ENCODE peak calls at places on chromosomes 13 and 19, in six cellular contexts. D is stimulated activated CD4-positive, alpha-beta T cell treated with anti-CD3 and anti-CD28 coated beads, Interleukin-15, amount 100 ng/mL, for 1 hour; Z is T-helper 2 cell; O is cardiac septum; U is SK-N-SH; M is stimulated activated effector memory CD8-positive, alpha-beta T cell treated with anti-CD3 and anti-CD28 coated beads, Interleukin-12 subunit alpha, Interleukin-12 subunit beta, amount 100 ng/mL, for 72 hours. G is an unnamed sample.
A peak's percentile ranks its signal among the peaks of the same experiment; 100 is the strongest.

GRCh38 chr19:3387645-3388589 is 21.5 kb downstream of the NFIC start:
- DNase-seq in D (no peak), Z (no peak), O (peak; percentile 89), U (peak; percentile 98), M (no peak), G (peak; percentile 55)

GRCh38 chr13:44231786-44232516 is 141.7 kb upstream of the SERP2 start:
- DNase-seq in D (no peak), Z (no peak), O (no peak), U (no peak), M (no peak), G (no peak)

GRCh38 chr19:38424272-38424671 is 1.7 kb downstream of the RASGRP4 start:
- DNase-seq in D (no peak), Z (no peak), O (no peak), U (no peak), M (no peak), G (no peak)

GRCh38 chr19:33292595-33293254 is 9.6 kb downstream of the CEBPA start:
- DNase-seq in D (no peak), Z (no peak), O (no peak), U (no peak), M (no peak), G (no peak)

GRCh38 chr19:35063940-35064818 is 22.7 kb downstream of the HPN start:
- DNase-seq in D (no peak), Z (no peak), O (no peak), U (no peak), M (no peak), G (no peak)

GRCh38 chr13:64928704-64929499 is 2301.2 kb downstream of the PCDH9 start:
- DNase-seq in D (no peak), Z (no peak), O (no peak), U (no peak), M (no peak), G (no peak)

GRCh38 chr19:1961545-1961878 is 20.5 kb downstream of the CSNK1G2 start:
- DNase-seq in D (no peak), Z (no peak), O (no peak), U (no peak), M (no peak), G (no peak)

GRCh38 chr13:26480246-26480855 is 77.1 kb upstream of the WASF3 start:
- DNase-seq in D (no peak), Z (no peak), O (peak; percentile 31), U (no peak), M (no peak), G (no peak)

GRCh38 chr13:52348081-52348480 is 57.9 kb downstream of the THSD1 start:
- DNase-seq in D (no peak), Z (no peak), O (no peak), U (no peak), M (no peak), G (no peak)

GRCh38 chr13:71320452-71320851 is 546.6 kb downstream of the DACH1 start:
- DNase-seq in D (no peak), Z (no peak), O (no peak), U (no peak), M (no peak), G (no peak)

GRCh38 chr19:29404015-29404414 is 121.8 kb upstream of the VSTM2B start:
- DNase-seq in D (no peak), Z (no peak), O (no peak), U (no peak), M (no peak), G (no peak)

GRCh38 chr19:12195501-12195860 is 32.6 kb downstream of the ZNF136 start:
- DNase-seq in D (no peak), Z (no peak), O (no peak), U (no peak), M (no peak), G (no peak)

GRCh38 chr13:30113531-30113930 is 193.8 kb downstream of the KATNAL1 start:
- DNase-seq in D (no peak), Z (no peak), O (no peak), U (no peak), M (no peak), G (no peak)

GRCh38 chr13:67094952-67095351 is 135.2 kb downstream of the PCDH9 start:
- DNase-seq in D (no peak), Z (no peak), O (no peak), U (no peak), M (no peak), G (no peak)

GRCh38 chr13:67224148-67224846 is 5.8 kb downstream of the PCDH9 start:
- DNase-seq in D (no peak), Z (no peak), O (peak; percentile 78), U (peak; percentile 62), M (no peak), G (peak; percentile 59)

GRCh38 chr13:47675871-47676270 is 325.2 kb downstream of the SUCLA2 start:
- DNase-seq in D (no peak), Z (no peak), O (no peak), U (no peak), M (no peak), G (no peak)

GRCh38 chr19:3073159-3073563 is 10.9 kb upstream of the TLE5 start:
- DNase-seq in D (no peak), Z (no peak), O (no peak), U (peak; percentile 75), M (no peak), G (peak; percentile 79)

GRCh38 chr13:36675213-36675536 is 1.4 kb downstream of the SERTM1 start:
- DNase-seq in D (no peak), Z (no peak), O (no peak), U (no peak), M (no peak), G (no peak)

GRCh38 chr13:79741006-79741405 is 260.1 kb downstream of the NDFIP2 start:
- DNase-seq in D (no peak), Z (no peak), O (no peak), U (peak; percentile 46), M (no peak), G (no peak)

G was measured in NCI-H2081 treated with DMSO at 0.1 percent for 48 hours.